ENCODE peak calls at places on chromosome 1, in six cellular contexts. One of them, this sample, is unnamed.

GRCh38 chr1:238499036-238499435 is 608.3 kb upstream of the ZP4 start:
- ATAC-seq in aorta: no peak
- ATAC-seq in left colon: no peak
- ATAC-seq in HCT116: no peak
- ATAC-seq in CD4-positive, alpha-beta T cell: no peak
- ATAC-seq in stimulated activated naive CD8-positive, alpha-beta T cell treated with anti-CD3 and anti-CD28 coated beads, Interleukin-15, amount 100 ng/mL, for 72 hours: no peak
- ATAC-seq in this sample: no peak

GRCh38 chr1:1547476-1547875 is 7.1 kb upstream of the TMEM240 start:
- ATAC-seq in stimulated activated naive CD8-positive, alpha-beta T cell treated with anti-CD3 and anti-CD28 coated beads, Interleukin-15, amount 100 ng/mL, for 72 hours: no peak
- ATAC-seq in left colon: no peak
- ATAC-seq in aorta: no peak
- ATAC-seq in HCT116: no peak
- ATAC-seq in CD4-positive, alpha-beta T cell: no peak
- ATAC-seq in this sample: no peak

GRCh38 chr1:173916667-173917066 is 460 bp downstream of the SERPINC1 start:
- ATAC-seq in CD4-positive, alpha-beta T cell: no peak
- ATAC-seq in left colon: no peak
- ATAC-seq in aorta: no peak
- ATAC-seq in HCT116: no peak
- ATAC-seq in stimulated activated naive CD8-positive, alpha-beta T cell treated with anti-CD3 and anti-CD28 coated beads, Interleukin-15, amount 100 ng/mL, for 72 hours: no peak
- ATAC-seq in this sample: no peak

GRCh38 chr1:32989160-32989894 is 24.7 kb upstream of the RNF19B start:
- ATAC-seq in aorta: peak; percentile 89
- ATAC-seq in left colon: no peak
- ATAC-seq in stimulated activated naive CD8-positive, alpha-beta T cell treated with anti-CD3 and anti-CD28 coated beads, Interleukin-15, amount 100 ng/mL, for 72 hours: no peak
- ATAC-seq in CD4-positive, alpha-beta T cell: no peak
- ATAC-seq in HCT116: peak; percentile 53
- ATAC-seq in this sample: peak; percentile 61

GRCh38 chr1:6969106-6969505 is 183.9 kb downstream of the CAMTA1 start:
- ATAC-seq in left colon: no peak
- ATAC-seq in aorta: no peak
- ATAC-seq in HCT116: peak; percentile 60
- ATAC-seq in CD4-positive, alpha-beta T cell: peak; percentile 43
- ATAC-seq in stimulated activated naive CD8-positive, alpha-beta T cell treated with anti-CD3 and anti-CD28 coated beads, Interleukin-15, amount 100 ng/mL, for 72 hours: peak; percentile 79
- ATAC-seq in this sample: no peak

GRCh38 chr1:52567943-52568342 is 15.1 kb upstream of the TUT4 start:
- ATAC-seq in aorta: no peak
- ATAC-seq in stimulated activated naive CD8-positive, alpha-beta T cell treated with anti-CD3 and anti-CD28 coated beads, Interleukin-15, amount 100 ng/mL, for 72 hours: peak; percentile 59
- ATAC-seq in left colon: no peak
- ATAC-seq in CD4-positive, alpha-beta T cell: peak; percentile 80
- ATAC-seq in HCT116: no peak
- ATAC-seq in this sample: no peak

GRCh38 chr1:206895320-206895719 is 1.9 kb upstream of the IL24 start:
- ATAC-seq in CD4-positive, alpha-beta T cell: no peak
- ATAC-seq in stimulated activated naive CD8-positive, alpha-beta T cell treated with anti-CD3 and anti-CD28 coated beads, Interleukin-15, amount 100 ng/mL, for 72 hours: no peak
- ATAC-seq in HCT116: no peak
- ATAC-seq in aorta: no peak
- ATAC-seq in left colon: no peak
- ATAC-seq in this sample: peak; percentile 84

GRCh38 chr1:100971021-100971420 is 54.6 kb downstream of the DPH5 start:
- ATAC-seq in CD4-positive, alpha-beta T cell: no peak
- ATAC-seq in left colon: no peak
- ATAC-seq in stimulated activated naive CD8-positive, alpha-beta T cell treated with anti-CD3 and anti-CD28 coated beads, Interleukin-15, amount 100 ng/mL, for 72 hours: no peak
- ATAC-seq in aorta: no peak
- ATAC-seq in HCT116: no peak
- ATAC-seq in this sample: no peak

GRCh38 chr1:36884029-36884701 is 150.2 kb downstream of the GRIK3 start:
- ATAC-seq in left colon: no peak
- ATAC-seq in aorta: no peak
- ATAC-seq in HCT116: no peak
- ATAC-seq in CD4-positive, alpha-beta T cell: no peak
- ATAC-seq in stimulated activated naive CD8-positive, alpha-beta T cell treated with anti-CD3 and anti-CD28 coated beads, Interleukin-15, amount 100 ng/mL, for 72 hours: no peak
- ATAC-seq in this sample: no peak

GRCh38 chr1:243213045-243213787 is 41.9 kb downstream of the CEP170 start:
- ATAC-seq in stimulated activated naive CD8-positive, alpha-beta T cell treated with anti-CD3 and anti-CD28 coated beads, Interleukin-15, amount 100 ng/mL, for 72 hours: no peak
- ATAC-seq in CD4-positive, alpha-beta T cell: no peak
- ATAC-seq in aorta: peak; percentile 59
- ATAC-seq in left colon: no peak
- ATAC-seq in HCT116: no peak
- ATAC-seq in this sample: no peak

GRCh38 chr1:27391511-27392095 is 819 bp upstream of the GPR3 start:
- ATAC-seq in CD4-positive, alpha-beta T cell: no peak
- ATAC-seq in left colon: peak; percentile 31
- ATAC-seq in aorta: peak; percentile 31
- ATAC-seq in stimulated activated naive CD8-positive, alpha-beta T cell treated with anti-CD3 and anti-CD28 coated beads, Interleukin-15, amount 100 ng/mL, for 72 hours: no peak
- ATAC-seq in HCT116: peak; percentile 48
- ATAC-seq in this sample: peak; percentile 17

GRCh38 chr1:183804382-183804781 is 538 bp upstream of the RGL1 start:
- ATAC-seq in aorta: no peak
- ATAC-seq in left colon: no peak
- ATAC-seq in HCT116: peak; percentile 30
- ATAC-seq in CD4-positive, alpha-beta T cell: no peak
- ATAC-seq in stimulated activated naive CD8-positive, alpha-beta T cell treated with anti-CD3 and anti-CD28 coated beads, Interleukin-15, amount 100 ng/mL, for 72 hours: no peak
- ATAC-seq in this sample: no peak

GRCh38 chr1:184959626-184960025 is 14.7 kb downstream of the NIBAN1 start:
- ATAC-seq in CD4-positive, alpha-beta T cell: no peak
- ATAC-seq in left colon: no peak
- ATAC-seq in stimulated activated naive CD8-positive, alpha-beta T cell treated with anti-CD3 and anti-CD28 coated beads, Interleukin-15, amount 100 ng/mL, for 72 hours: no peak
- ATAC-seq in HCT116: no peak
- ATAC-seq in aorta: no peak
- ATAC-seq in this sample: no peak

GRCh38 chr1:6601049-6601864 is 1.4 kb downstream of the KLHL21 start:
- ATAC-seq in aorta: peak; percentile 71
- ATAC-seq in CD4-positive, alpha-beta T cell: peak; percentile 46
- ATAC-seq in HCT116: peak; percentile 32
- ATAC-seq in stimulated activated naive CD8-positive, alpha-beta T cell treated with anti-CD3 and anti-CD28 coated beads, Interleukin-15, amount 100 ng/mL, for 72 hours: peak; percentile 81
- ATAC-seq in left colon: peak; percentile 45
- ATAC-seq in this sample: peak; percentile 80